ENCODE peak calls at places on chromosomes 5 and 9, in four cellular contexts. One of them, this sample, is unnamed.
A peak's percentile ranks its signal among the peaks of the same experiment; 100 is the strongest.

GRCh38 chr9:37408933-37409710 is 13.4 kb upstream of the GRHPR start:
- DNase-seq in GM12878: peak; percentile 100
- DNase-seq in K562: peak; percentile 59
- DNase-seq in SK-N-SH: no peak
- DNase-seq in this sample: no peak

GRCh38 chr5:40502736-40503135 is 177.0 kb upstream of the PTGER4 start:
- DNase-seq in GM12878: no peak
- DNase-seq in SK-N-SH: no peak
- DNase-seq in K562: no peak
- DNase-seq in this sample: no peak

GRCh38 chr5:96283589-96283988 is 149.5 kb downstream of the PCSK1 start:
- DNase-seq in K562: no peak
- DNase-seq in SK-N-SH: no peak
- DNase-seq in GM12878: no peak
- DNase-seq in this sample: no peak

GRCh38 chr5:140550147-140551079 is 3.0 kb downstream of the EIF4EBP3 start:
- DNase-seq in K562: no peak
- DNase-seq in SK-N-SH: no peak
- DNase-seq in GM12878: no peak
- DNase-seq in this sample: no peak

GRCh38 chr5:65485405-65485804 is 3.7 kb upstream of the ADAMTS6 start:
- DNase-seq in SK-N-SH: no peak
- DNase-seq in GM12878: no peak
- DNase-seq in K562: no peak
- DNase-seq in this sample: no peak

GRCh38 chr9:124209279-124209678 is 48.5 kb upstream of the NEK6 start:
- DNase-seq in GM12878: no peak
- DNase-seq in K562: peak; percentile 74
- DNase-seq in SK-N-SH: no peak
- DNase-seq in this sample: no peak

GRCh38 chr5:139915274-139915673 is 119.7 kb downstream of the PSD2 start:
- DNase-seq in K562: no peak
- DNase-seq in SK-N-SH: no peak
- DNase-seq in GM12878: no peak
- DNase-seq in this sample: no peak

GRCh38 chr9:86940774-86941173 is 6.5 kb downstream of the GAS1 start:
- DNase-seq in SK-N-SH: no peak
- DNase-seq in K562: no peak
- DNase-seq in GM12878: no peak
- DNase-seq in this sample: no peak

GRCh38 chr9:32431940-32432555 is 47.6 kb downstream of the ACO1 start:
- DNase-seq in GM12878: no peak
- DNase-seq in SK-N-SH: peak; percentile 55
- DNase-seq in K562: peak; percentile 50
- DNase-seq in this sample: peak; percentile 17

GRCh38 chr9:5910413-5911057 is 19.8 kb downstream of the MLANA start:
- DNase-seq in SK-N-SH: no peak
- DNase-seq in K562: no peak
- DNase-seq in GM12878: no peak
- DNase-seq in this sample: no peak

GRCh38 chr5:176620333-176620981 is 9.9 kb downstream of the SNCB start:
- DNase-seq in SK-N-SH: no peak
- DNase-seq in K562: peak; percentile 62
- DNase-seq in GM12878: no peak
- DNase-seq in this sample: peak; percentile 49

GRCh38 chr9:14221558-14221957 is 92.4 kb downstream of the NFIB start:
- DNase-seq in SK-N-SH: no peak
- DNase-seq in GM12878: no peak
- DNase-seq in K562: no peak
- DNase-seq in this sample: peak; percentile 79

GRCh38 chr9:16277471-16277870 is 593.0 kb downstream of the BNC2 start:
- DNase-seq in SK-N-SH: no peak
- DNase-seq in GM12878: no peak
- DNase-seq in K562: no peak
- DNase-seq in this sample: no peak

GRCh38 chr9:37293664-37294524 is 128.6 kb upstream of the GRHPR start:
- DNase-seq in K562: no peak
- DNase-seq in SK-N-SH: peak; percentile 36
- DNase-seq in GM12878: peak; percentile 91
- DNase-seq in this sample: no peak

GRCh38 chr9:93675336-93676150 is 99.2 kb downstream of the PHF2 start:
- DNase-seq in K562: no peak
- DNase-seq in GM12878: no peak
- DNase-seq in SK-N-SH: peak; percentile 18
- DNase-seq in this sample: no peak

GRCh38 chr9:14752271-14752670 is 29.7 kb upstream of the CER1 start:
- DNase-seq in SK-N-SH: no peak
- DNase-seq in GM12878: no peak
- DNase-seq in K562: no peak
- DNase-seq in this sample: no peak

GRCh38 chr5:113488645-113489184 is 462 bp upstream of the MCC start:
- DNase-seq in GM12878: no peak
- DNase-seq in SK-N-SH: no peak
- DNase-seq in K562: no peak
- DNase-seq in this sample: peak; percentile 6

GRCh38 chr5:141914154-141914743 is 9.4 kb upstream of the DELE1 start:
- DNase-seq in SK-N-SH: peak; percentile 94
- DNase-seq in GM12878: no peak
- DNase-seq in K562: peak; percentile 74
- DNase-seq in this sample: no peak

GRCh38 chr9:38406476-38407186 is 14.1 kb downstream of the ALDH1B1 start:
- DNase-seq in GM12878: no peak
- DNase-seq in K562: no peak
- DNase-seq in SK-N-SH: no peak
- DNase-seq in this sample: no peak

GRCh38 chr9:114053246-114054005 is 24.7 kb downstream of the AMBP start:
- DNase-seq in SK-N-SH: no peak
- DNase-seq in GM12878: no peak
- DNase-seq in K562: no peak
- DNase-seq in this sample: no peak

GRCh38 chr5:54301215-54301614 is 9.2 kb downstream of the ARL15 start:
- DNase-seq in SK-N-SH: no peak
- DNase-seq in K562: no peak
- DNase-seq in GM12878: no peak
- DNase-seq in this sample: no peak

GRCh38 chr5:150675044-150675443 is 14.0 kb downstream of the MYOZ3 start:
- DNase-seq in SK-N-SH: no peak
- DNase-seq in K562: no peak
- DNase-seq in GM12878: no peak
- DNase-seq in this sample: no peak

GRCh38 chr9:124045076-124045829 is 33.7 kb downstream of the LHX2 start:
- DNase-seq in K562: peak; percentile 36
- DNase-seq in GM12878: no peak
- DNase-seq in SK-N-SH: peak; percentile 83
- DNase-seq in this sample: no peak

GRCh38 chr9:83932851-83933250 is 11.6 kb upstream of the KIF27 start:
- DNase-seq in SK-N-SH: no peak
- DNase-seq in K562: no peak
- DNase-seq in GM12878: no peak
- DNase-seq in this sample: no peak

GRCh38 chr9:134433909-134434895 is 107.9 kb downstream of the RXRA start:
- DNase-seq in GM12878: no peak
- DNase-seq in SK-N-SH: no peak
- DNase-seq in K562: no peak
- DNase-seq in this sample: no peak

GRCh38 chr5:93512799-93513198 is 68.2 kb downstream of the NR2F1-AS1 start:
- DNase-seq in SK-N-SH: no peak
- DNase-seq in GM12878: no peak
- DNase-seq in K562: no peak
- DNase-seq in this sample: no peak

GRCh38 chr9:124078641-124079040 is 67.1 kb downstream of the LHX2 start:
- DNase-seq in SK-N-SH: no peak
- DNase-seq in GM12878: no peak
- DNase-seq in K562: no peak
- DNase-seq in this sample: peak; percentile 44

GRCh38 chr9:128902351-128903078 is 18.3 kb upstream of the PHYHD1 start:
- DNase-seq in K562: no peak
- DNase-seq in GM12878: no peak
- DNase-seq in SK-N-SH: no peak
- DNase-seq in this sample: no peak

GRCh38 chr5:125410501-125411162 is 664.2 kb upstream of the ZNF608 start:
- DNase-seq in K562: no peak
- DNase-seq in GM12878: no peak
- DNase-seq in SK-N-SH: peak; percentile 33
- DNase-seq in this sample: no peak

GRCh38 chr5:106380736-106381135 is 1290.0 kb downstream of the EFNA5 start:
- DNase-seq in SK-N-SH: no peak
- DNase-seq in GM12878: no peak
- DNase-seq in K562: no peak
- DNase-seq in this sample: no peak

GRCh38 chr5:120779674-120780073 is 315.6 kb downstream of the PRR16 start:
- DNase-seq in GM12878: no peak
- DNase-seq in SK-N-SH: no peak
- DNase-seq in K562: no peak
- DNase-seq in this sample: no peak

GRCh38 chr5:35780236-35780635 is 76.5 kb upstream of the IL7R start:
- DNase-seq in GM12878: no peak
- DNase-seq in K562: no peak
- DNase-seq in SK-N-SH: no peak
- DNase-seq in this sample: no peak

GRCh38 chr5:166211640-166212039 is 2079.8 kb upstream of the WWC1 start:
- DNase-seq in SK-N-SH: no peak
- DNase-seq in GM12878: no peak
- DNase-seq in K562: no peak
- DNase-seq in this sample: no peak

GRCh38 chr9:16825971-16826370 is 44.5 kb downstream of the BNC2 start:
- DNase-seq in GM12878: no peak
- DNase-seq in SK-N-SH: no peak
- DNase-seq in K562: no peak
- DNase-seq in this sample: no peak

GRCh38 chr9:69325409-69326212 is 596 bp downstream of the ENTREP1 start:
- DNase-seq in K562: no peak
- DNase-seq in GM12878: no peak
- DNase-seq in SK-N-SH: peak; percentile 70
- DNase-seq in this sample: no peak

GRCh38 chr5:108818613-108819272 is 71.0 kb downstream of the FER start:
- DNase-seq in K562: no peak
- DNase-seq in SK-N-SH: no peak
- DNase-seq in GM12878: peak; percentile 31
- DNase-seq in this sample: no peak

GRCh38 chr5:94751456-94751855 is 133.0 kb downstream of the SLF1 start:
- DNase-seq in SK-N-SH: no peak
- DNase-seq in GM12878: no peak
- DNase-seq in K562: no peak
- DNase-seq in this sample: no peak

GRCh38 chr5:135887447-135887864 is 8.2 kb downstream of the IL9 start:
- DNase-seq in SK-N-SH: peak; percentile 78
- DNase-seq in GM12878: peak; percentile 25
- DNase-seq in K562: peak; percentile 79
- DNase-seq in this sample: peak; percentile 78

GRCh38 chr9:129384887-129385614 is 207.0 kb upstream of the IER5L start:
- DNase-seq in GM12878: no peak
- DNase-seq in K562: no peak
- DNase-seq in SK-N-SH: no peak
- DNase-seq in this sample: no peak

GRCh38 chr5:9338796-9339195 is 207.1 kb downstream of the SEMA5A start:
- DNase-seq in GM12878: no peak
- DNase-seq in K562: no peak
- DNase-seq in SK-N-SH: no peak
- DNase-seq in this sample: no peak

DNA sequence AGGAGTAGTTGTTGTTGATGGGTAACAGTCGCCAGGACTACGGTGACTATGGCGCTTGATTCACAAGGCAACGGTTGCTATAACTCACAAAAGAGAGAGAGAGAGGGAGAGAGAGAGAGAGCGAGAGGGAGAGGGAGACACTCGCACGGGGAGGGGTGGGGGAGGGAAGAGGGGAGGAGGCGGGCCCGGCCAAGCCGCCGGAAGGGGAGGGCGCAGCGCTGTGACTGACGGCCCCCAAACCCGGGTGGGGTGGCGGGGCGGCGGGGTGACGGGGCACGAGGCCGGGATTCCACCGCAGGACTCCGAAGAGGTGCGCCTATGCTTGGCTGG is at the start of gene RFX3:
- DNase-seq in GM12878: peak; percentile 78
- DNase-seq in K562: peak; percentile 90
- DNase-seq in SK-N-SH: peak; percentile 94
- DNase-seq in this sample: peak; percentile 69
- TF ChIP-seq EP300 in GM12878: peak; percentile 93
- TF ChIP-seq EP300 in K562: no peak
- TF ChIP-seq EP300 in SK-N-SH: no peak
- TF ChIP-seq EP300 in this sample: no peak

GRCh38 chr5:122165574-122166021 is 36.3 kb downstream of the ZNF474 start:
- DNase-seq in SK-N-SH: no peak
- DNase-seq in GM12878: no peak
- DNase-seq in K562: no peak
- DNase-seq in this sample: peak; percentile 46
- TF ChIP-seq RCOR1 in SK-N-SH: no peak
- TF ChIP-seq RCOR1 in GM12878: no peak
- TF ChIP-seq RCOR1 in K562: no peak
- TF ChIP-seq RCOR1 in this sample: no peak

DNA sequence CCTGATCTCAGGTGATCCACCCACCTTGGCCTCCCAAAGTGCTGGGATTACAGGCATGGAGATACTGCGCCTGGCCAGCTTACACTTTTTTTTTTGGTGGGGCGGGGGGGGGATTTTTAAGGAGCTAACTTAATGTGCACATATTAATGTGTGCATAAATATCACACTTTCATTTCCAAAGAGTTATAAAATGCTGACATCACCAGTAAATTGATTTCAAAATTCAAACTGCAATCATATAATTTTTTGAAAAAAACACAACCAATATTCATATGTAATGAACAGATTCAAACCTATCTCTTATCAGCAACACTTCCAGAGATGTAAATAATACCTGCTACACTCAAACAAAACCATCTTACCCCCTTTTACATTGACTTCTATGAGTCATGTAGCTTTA is 1006.6 kb upstream of the DMAC1 start:
- DNase-seq in K562: no peak
- DNase-seq in SK-N-SH: no peak
- DNase-seq in GM12878: no peak
- DNase-seq in this sample: no peak
- H3K9me3 ChIP-seq in K562: no peaks in the 10 kb centered on the region
- H3K9me3 ChIP-seq in SK-N-SH: no peaks in the 10 kb centered on the region
- H3K9me3 ChIP-seq in GM12878: no peaks in the 10 kb centered on the region
- H3K9me3 ChIP-seq in this sample: no peaks in the 10 kb centered on the region

DNA sequence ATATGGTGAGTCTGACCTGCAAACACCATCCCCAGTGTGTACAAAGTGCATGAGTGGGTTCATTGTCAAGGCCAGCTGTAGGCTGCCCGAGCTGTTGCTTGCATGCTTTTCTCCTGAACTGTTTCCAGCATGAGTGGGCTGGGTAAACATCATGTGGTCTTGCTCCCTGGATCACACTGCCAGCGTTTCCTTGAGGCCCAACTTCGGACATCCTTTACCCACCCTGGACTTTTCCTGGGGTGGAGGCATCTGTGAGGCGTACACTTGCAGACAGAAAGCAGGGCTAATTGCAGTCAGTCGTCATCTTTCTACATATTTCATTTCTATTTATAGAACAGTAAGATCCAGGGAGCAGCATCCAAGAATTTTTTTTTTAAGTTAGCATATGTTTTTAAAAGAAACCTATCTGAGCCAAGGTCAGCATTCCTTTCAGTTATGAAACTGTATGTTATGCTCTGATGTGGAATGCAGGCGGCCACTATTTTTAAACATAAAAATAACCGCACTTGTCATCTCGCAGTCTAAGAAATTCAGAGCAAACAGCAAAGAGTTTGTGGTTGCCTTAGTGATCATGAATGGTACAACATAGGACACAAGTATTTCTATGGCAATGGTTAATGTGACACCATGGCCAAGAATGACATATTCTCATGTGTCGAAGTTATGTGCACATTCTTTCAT is 106.5 kb upstream of the DMRT1 start:
- DNase-seq in SK-N-SH: no peak
- DNase-seq in GM12878: no peak
- DNase-seq in K562: no peak
- DNase-seq in this sample: peak; percentile 22
- TF ChIP-seq EP300 in SK-N-SH: no peak
- TF ChIP-seq EP300 in GM12878: no peak
- TF ChIP-seq EP300 in K562: no peak
- TF ChIP-seq EP300 in this sample: no peak

This sample was measured in A549.